ENCODE peak calls at places on chromosomes 4 and X, in six cellular contexts. One of them, this sample, is unnamed.

GRCh38 chr4:63524764-63525163 is 884.5 kb downstream of the TECRL start:
- DNase-seq in ovary: no peak
- DNase-seq in breast epithelium: no peak
- DNase-seq in ascending aorta: no peak
- DNase-seq in uterus: no peak
- DNase-seq in right lobe of liver: no peak
- DNase-seq in this sample: no peak

GRCh38 chrX:29617276-29617675 is 598.1 kb upstream of the MAGEB2 start:
- DNase-seq in uterus: no peak
- DNase-seq in right lobe of liver: no peak
- DNase-seq in ascending aorta: no peak
- DNase-seq in breast epithelium: no peak
- DNase-seq in ovary: no peak
- DNase-seq in this sample: no peak

GRCh38 chr4:163492951-163493504 is 1.5 kb upstream of the TMA16 start:
- DNase-seq in ovary: no peak
- DNase-seq in uterus: no peak
- DNase-seq in ascending aorta: no peak
- DNase-seq in right lobe of liver: no peak
- DNase-seq in breast epithelium: no peak
- DNase-seq in this sample: no peak

GRCh38 chr4:70630162-70630561 is 1.6 kb downstream of the ENAM start:
- DNase-seq in breast epithelium: no peak
- DNase-seq in uterus: no peak
- DNase-seq in ascending aorta: no peak
- DNase-seq in right lobe of liver: no peak
- DNase-seq in ovary: no peak
- DNase-seq in this sample: no peak

GRCh38 chr4:39181520-39181904 is 817 bp upstream of the WDR19 start:
- DNase-seq in ovary: peak; percentile 21
- DNase-seq in right lobe of liver: no peak
- DNase-seq in breast epithelium: no peak
- DNase-seq in ascending aorta: no peak
- DNase-seq in uterus: no peak
- DNase-seq in this sample: no peak

GRCh38 chrX:108361316-108361715 is 76.9 kb downstream of the COL4A6 start:
- DNase-seq in right lobe of liver: no peak
- DNase-seq in uterus: no peak
- DNase-seq in ovary: no peak
- DNase-seq in breast epithelium: no peak
- DNase-seq in ascending aorta: no peak
- DNase-seq in this sample: no peak

GRCh38 chr4:119785963-119786362 is 157.4 kb upstream of the PDE5A start:
- DNase-seq in uterus: no peak
- DNase-seq in right lobe of liver: no peak
- DNase-seq in ascending aorta: no peak
- DNase-seq in ovary: no peak
- DNase-seq in breast epithelium: no peak
- DNase-seq in this sample: no peak

GRCh38 chrX:24341795-24342194 is 18.6 kb upstream of the SUPT20HL1 start:
- DNase-seq in breast epithelium: no peak
- DNase-seq in ascending aorta: no peak
- DNase-seq in right lobe of liver: no peak
- DNase-seq in ovary: no peak
- DNase-seq in uterus: no peak
- DNase-seq in this sample: no peak

GRCh38 chrX:71911023-71911730 is 532 bp downstream of the NHSL2 start:
- DNase-seq in right lobe of liver: no peak
- DNase-seq in ovary: peak; percentile 33
- DNase-seq in ascending aorta: no peak
- DNase-seq in uterus: peak; percentile 23
- DNase-seq in breast epithelium: no peak
- DNase-seq in this sample: peak; percentile 15

GRCh38 chr4:163132469-163133222 is 34.0 kb downstream of the NAF1 start:
- DNase-seq in uterus: no peak
- DNase-seq in right lobe of liver: no peak
- DNase-seq in breast epithelium: no peak
- DNase-seq in ovary: no peak
- DNase-seq in ascending aorta: no peak
- DNase-seq in this sample: no peak

GRCh38 chrX:73943572-73943899 is 360.4 kb upstream of the ZCCHC13 start:
- DNase-seq in breast epithelium: no peak
- DNase-seq in right lobe of liver: no peak
- DNase-seq in ovary: no peak
- DNase-seq in uterus: no peak
- DNase-seq in ascending aorta: no peak
- DNase-seq in this sample: no peak

GRCh38 chr4:14906805-14907204 is 95.5 kb upstream of the CPEB2 start:
- DNase-seq in ascending aorta: no peak
- DNase-seq in ovary: no peak
- DNase-seq in uterus: no peak
- DNase-seq in right lobe of liver: no peak
- DNase-seq in breast epithelium: no peak
- DNase-seq in this sample: no peak

GRCh38 chrX:106510713-106511411 is 100.9 kb upstream of the RADX start:
- DNase-seq in breast epithelium: no peak
- DNase-seq in uterus: no peak
- DNase-seq in ovary: no peak
- DNase-seq in right lobe of liver: no peak
- DNase-seq in ascending aorta: no peak
- DNase-seq in this sample: no peak

GRCh38 chr4:184408021-184408710 is 66.2 kb downstream of the IRF2 start:
- DNase-seq in right lobe of liver: no peak
- DNase-seq in uterus: no peak
- DNase-seq in ascending aorta: no peak
- DNase-seq in ovary: no peak
- DNase-seq in breast epithelium: no peak
- DNase-seq in this sample: no peak

GRCh38 chrX:101417981-101418841 is 10.2 kb downstream of the HNRNPH2 start:
- DNase-seq in uterus: peak; percentile 54
- DNase-seq in ovary: peak; percentile 68
- DNase-seq in ascending aorta: peak; percentile 84
- DNase-seq in breast epithelium: no peak
- DNase-seq in right lobe of liver: peak; percentile 75
- DNase-seq in this sample: peak; percentile 79

GRCh38 chr4:16585053-16585452 is 313.4 kb downstream of the LDB2 start:
- DNase-seq in ascending aorta: no peak
- DNase-seq in breast epithelium: no peak
- DNase-seq in right lobe of liver: no peak
- DNase-seq in ovary: no peak
- DNase-seq in uterus: no peak
- DNase-seq in this sample: no peak

GRCh38 chr4:127959794-127960193 is 5.2 kb downstream of the MFSD8 start:
- DNase-seq in right lobe of liver: no peak
- DNase-seq in ascending aorta: no peak
- DNase-seq in ovary: no peak
- DNase-seq in breast epithelium: no peak
- DNase-seq in uterus: no peak
- DNase-seq in this sample: no peak

GRCh38 chrX:30690330-30690729 is 37.1 kb downstream of the GK start:
- DNase-seq in ascending aorta: no peak
- DNase-seq in ovary: no peak
- DNase-seq in uterus: no peak
- DNase-seq in right lobe of liver: no peak
- DNase-seq in breast epithelium: no peak
- DNase-seq in this sample: no peak

GRCh38 chr4:48944659-48945290 is 38.2 kb upstream of the OCIAD2 start:
- DNase-seq in ovary: no peak
- DNase-seq in ascending aorta: no peak
- DNase-seq in uterus: no peak
- DNase-seq in breast epithelium: no peak
- DNase-seq in right lobe of liver: no peak
- DNase-seq in this sample: no peak

GRCh38 chrX:108264376-108264775 is 172.8 kb downstream of the ATG4A start:
- DNase-seq in ovary: no peak
- DNase-seq in uterus: no peak
- DNase-seq in right lobe of liver: no peak
- DNase-seq in ascending aorta: no peak
- DNase-seq in breast epithelium: no peak
- DNase-seq in this sample: no peak

GRCh38 chr4:15920723-15921591 is 17.6 kb downstream of the FGFBP1 start:
- DNase-seq in right lobe of liver: no peak
- DNase-seq in ovary: peak; percentile 21
- DNase-seq in breast epithelium: peak; percentile 23
- DNase-seq in uterus: peak; percentile 32
- DNase-seq in ascending aorta: peak; percentile 92
- DNase-seq in this sample: no peak

GRCh38 chr4:136319789-136320470 is 1212.4 kb downstream of the PCDH18 start:
- DNase-seq in breast epithelium: no peak
- DNase-seq in right lobe of liver: no peak
- DNase-seq in uterus: no peak
- DNase-seq in ovary: no peak
- DNase-seq in ascending aorta: no peak
- DNase-seq in this sample: no peak

GRCh38 chr4:82786004-82786400 is 12.6 kb downstream of the SCD5 start:
- DNase-seq in right lobe of liver: no peak
- DNase-seq in ascending aorta: no peak
- DNase-seq in ovary: no peak
- DNase-seq in breast epithelium: no peak
- DNase-seq in uterus: no peak
- DNase-seq in this sample: no peak

GRCh38 chr4:165905405-165906027 is 32.5 kb downstream of the TLL1 start:
- DNase-seq in breast epithelium: no peak
- DNase-seq in uterus: no peak
- DNase-seq in right lobe of liver: no peak
- DNase-seq in ovary: no peak
- DNase-seq in ascending aorta: no peak
- DNase-seq in this sample: no peak

GRCh38 chr4:158013858-158014257 is 159.0 kb downstream of the GASK1B start:
- DNase-seq in breast epithelium: no peak
- DNase-seq in ascending aorta: no peak
- DNase-seq in right lobe of liver: no peak
- DNase-seq in ovary: no peak
- DNase-seq in uterus: no peak
- DNase-seq in this sample: no peak

GRCh38 chr4:6549445-6549844 is 25.5 kb upstream of the MAN2B2 start:
- DNase-seq in right lobe of liver: no peak
- DNase-seq in breast epithelium: no peak
- DNase-seq in uterus: no peak
- DNase-seq in ascending aorta: no peak
- DNase-seq in ovary: no peak
- DNase-seq in this sample: no peak

GRCh38 chrX:20067709-20068315 is 48.9 kb downstream of the MAP7D2 start:
- DNase-seq in right lobe of liver: no peak
- DNase-seq in breast epithelium: peak; percentile 81
- DNase-seq in uterus: peak; percentile 88
- DNase-seq in ascending aorta: peak; percentile 89
- DNase-seq in ovary: peak; percentile 86
- DNase-seq in this sample: peak; percentile 42

GRCh38 chrX:14697453-14697852 is 168.1 kb downstream of the GLRA2 start:
- DNase-seq in breast epithelium: no peak
- DNase-seq in ascending aorta: no peak
- DNase-seq in ovary: no peak
- DNase-seq in uterus: no peak
- DNase-seq in right lobe of liver: no peak
- DNase-seq in this sample: no peak

GRCh38 chrX:12447448-12448154 is 309.3 kb downstream of the FRMPD4 start:
- DNase-seq in right lobe of liver: no peak
- DNase-seq in ovary: no peak
- DNase-seq in uterus: no peak
- DNase-seq in breast epithelium: no peak
- DNase-seq in ascending aorta: no peak
- DNase-seq in this sample: no peak

GRCh38 chr4:5752803-5753184 is 41.8 kb downstream of the EVC start:
- DNase-seq in ascending aorta: peak; percentile 50
- DNase-seq in right lobe of liver: no peak
- DNase-seq in breast epithelium: no peak
- DNase-seq in ovary: no peak
- DNase-seq in uterus: no peak
- DNase-seq in this sample: no peak

GRCh38 chrX:43756076-43756475 is 100.0 kb downstream of the MAOA start:
- DNase-seq in right lobe of liver: no peak
- DNase-seq in ovary: no peak
- DNase-seq in uterus: no peak
- DNase-seq in breast epithelium: no peak
- DNase-seq in ascending aorta: no peak
- DNase-seq in this sample: no peak

GRCh38 chrX:78314561-78314960 is 12.8 kb downstream of the CYSLTR1 start:
- DNase-seq in uterus: no peak
- DNase-seq in ovary: no peak
- DNase-seq in breast epithelium: no peak
- DNase-seq in ascending aorta: no peak
- DNase-seq in right lobe of liver: no peak
- DNase-seq in this sample: no peak
- H3K27me3 ChIP-seq in uterus: no peaks in the 10 kb centered on the region
- H3K27me3 ChIP-seq in ovary: no peaks in the 10 kb centered on the region
- H3K27me3 ChIP-seq in breast epithelium: no peaks in the 10 kb centered on the region
- H3K27me3 ChIP-seq in ascending aorta: no peaks in the 10 kb centered on the region
- H3K27me3 ChIP-seq in right lobe of liver: no peaks in the 10 kb centered on the region
- H3K27me3 ChIP-seq in this sample: no peaks in the 10 kb centered on the region

GRCh38 chr4:7807351-7807921 is 132.2 kb downstream of the AFAP1 start:
- DNase-seq in ovary: no peak
- DNase-seq in ascending aorta: no peak
- DNase-seq in uterus: no peak
- DNase-seq in right lobe of liver: no peak
- DNase-seq in breast epithelium: no peak
- DNase-seq in this sample: no peak

GRCh38 chr4:7806080-7806630 is 133.5 kb downstream of the AFAP1 start:
- DNase-seq in ovary: peak; percentile 88
- DNase-seq in uterus: peak; percentile 86
- DNase-seq in right lobe of liver: no peak
- DNase-seq in ascending aorta: peak; percentile 79
- DNase-seq in breast epithelium: no peak
- DNase-seq in this sample: peak; percentile 88

GRCh38 chr4:7808181-7808580 is 131.5 kb downstream of the AFAP1 start:
- DNase-seq in ascending aorta: no peak
- DNase-seq in right lobe of liver: no peak
- DNase-seq in breast epithelium: no peak
- DNase-seq in ovary: no peak
- DNase-seq in uterus: no peak
- DNase-seq in this sample: no peak

GRCh38 chr4:7805533-7806079 is 134.1 kb downstream of the AFAP1 start:
- DNase-seq in uterus: no peak
- DNase-seq in ovary: no peak
- DNase-seq in breast epithelium: peak; percentile 88
- DNase-seq in right lobe of liver: peak; percentile 74
- DNase-seq in ascending aorta: peak; percentile 92
- DNase-seq in this sample: no peak

GRCh38 chr4:7806724-7807123 is 132.9 kb downstream of the AFAP1 start:
- DNase-seq in ascending aorta: no peak
- DNase-seq in ovary: no peak
- DNase-seq in right lobe of liver: no peak
- DNase-seq in uterus: no peak
- DNase-seq in breast epithelium: no peak
- DNase-seq in this sample: no peak
- H3K27ac ChIP-seq in ascending aorta: peak overlapping the region; percentile 70
- H3K27ac ChIP-seq in ovary: peak overlapping the region; percentile 27
- H3K27ac ChIP-seq in right lobe of liver: peak overlapping the region; percentile 37
- H3K27ac ChIP-seq in uterus: peak overlapping the region; percentile 76
- H3K27ac ChIP-seq in breast epithelium: peak overlapping the region; percentile 73
- H3K27ac ChIP-seq in this sample: peak overlapping the region; percentile 87

GRCh38 chr4:4388836-4389575 is 2.1 kb downstream of the NSG1 start:
- DNase-seq in ovary: no peak
- DNase-seq in ascending aorta: no peak
- DNase-seq in uterus: no peak
- DNase-seq in right lobe of liver: peak; percentile 44
- DNase-seq in breast epithelium: no peak
- DNase-seq in this sample: no peak
- H3K27me3 ChIP-seq in ovary: no peaks in the 10 kb centered on the region
- H3K27me3 ChIP-seq in ascending aorta: peaks cover 9% of the 10 kb centered on the region
- H3K27me3 ChIP-seq in uterus: no peaks in the 10 kb centered on the region
- H3K27me3 ChIP-seq in right lobe of liver: peaks cover 25% of the 10 kb centered on the region
- H3K27me3 ChIP-seq in breast epithelium: peaks cover 12% of the 10 kb centered on the region
- H3K27me3 ChIP-seq in this sample: peaks cover 87% of the 10 kb centered on the region

GRCh38 chr4:101022151-101023024 is 324.9 kb downstream of the PPP3CA start:
- DNase-seq in ascending aorta: no peak
- DNase-seq in ovary: no peak
- DNase-seq in right lobe of liver: no peak
- DNase-seq in breast epithelium: no peak
- DNase-seq in uterus: no peak
- DNase-seq in this sample: no peak
- H3K27ac ChIP-seq in ascending aorta: peak overlapping the region; percentile 15
- H3K27ac ChIP-seq in ovary: no peak overlapping the region
- H3K27ac ChIP-seq in right lobe of liver: no peak overlapping the region
- H3K27ac ChIP-seq in breast epithelium: no peak overlapping the region
- H3K27ac ChIP-seq in uterus: no peak overlapping the region
- H3K27ac ChIP-seq in this sample: no peak overlapping the region